ENCODE peak calls at places on chromosome 13, in seven cellular contexts. J is omental fat pad; Q is thoracic aorta; L is T follicular helper cell; W is H54; R is stimulated activated CD4-positive, alpha-beta T cell treated with anti-CD3 and anti-CD28 coated beads, Interleukin-2, amount 100 ng/mL, for 24 hours; F is CD4-positive, alpha-beta T cell. Y is an unnamed sample.

GRCh38 chr13:30027569-30028455 is 177.4 kb upstream of the UBL3 start:
- DNase-seq in R (no peak), F (no peak), W (no peak), Q (no peak), L (no peak), J (no peak), Y (no peak)

GRCh38 chr13:21238267-21238666 is 61.8 kb downstream of the MRPL57 start:
- DNase-seq in Q (no peak), F (no peak), W (no peak), J (no peak), L (no peak), R (no peak), Y (no peak)

GRCh38 chr13:112657850-112658445 is 31.9 kb upstream of the ATP11A start:
- DNase-seq in F (no peak), R (no peak), Q (no peak), W (no peak), J (no peak), L (no peak), Y (no peak)

GRCh38 chr13:104314926-104315535 is 1248.8 kb upstream of the SLC10A2 start:
- DNase-seq in Q (no peak), W (no peak), R (no peak), L (no peak), J (no peak), F (no peak), Y (no peak)

GRCh38 chr13:36154567-36155231 is 23.5 kb upstream of the DCLK1 start:
- DNase-seq in L (no peak), F (no peak), R (no peak), J (no peak), W (no peak), Q (no peak), Y (no peak)

GRCh38 chr13:48456546-48456945 is 43.6 kb upstream of the LPAR6 start:
- DNase-seq in W (no peak), F (no peak), R (no peak), Q (no peak), L (no peak), J (no peak), Y (no peak)

GRCh38 chr13:67120872-67121531 is 109.1 kb downstream of the PCDH9 start:
- DNase-seq in Q (no peak), J (no peak), R (no peak), L (no peak), W (no peak), F (no peak), Y (no peak)

GRCh38 chr13:110206170-110206569 is 100.8 kb downstream of the COL4A1 start:
- DNase-seq in L (no peak), F (no peak), W (no peak), Q (no peak), J (no peak), R (no peak), Y (no peak)

GRCh38 chr13:44903596-44903995 is 85.7 kb downstream of the NUFIP1 start:
- DNase-seq in Q (peak; percentile 22), L (no peak), R (no peak), J (no peak), F (no peak), W (no peak), Y (no peak)

GRCh38 chr13:44732503-44733098 is 156.5 kb upstream of the TSC22D1 start:
- DNase-seq in L (no peak), W (no peak), Q (no peak), J (no peak), F (no peak), R (no peak), Y (no peak)

GRCh38 chr13:109394311-109394988 is 391.9 kb downstream of the IRS2 start:
- DNase-seq in Q (no peak), L (no peak), J (no peak), W (no peak), F (no peak), R (no peak), Y (no peak)

GRCh38 chr13:30806784-30807183 is 71.4 kb downstream of the ALOX5AP start:
- DNase-seq in J (no peak), R (no peak), F (no peak), W (no peak), L (no peak), Q (no peak), Y (no peak)

GRCh38 chr13:76991432-76991795 is 467 bp upstream of the CLN5 start:
- DNase-seq in F (peak; percentile 52), J (no peak), W (no peak), L (peak; percentile 55), R (peak; percentile 70), Q (peak; percentile 15), Y (peak; percentile 48)

GRCh38 chr13:51599444-51600176 is 15.3 kb downstream of the WDFY2 start:
- DNase-seq in W (no peak), F (no peak), J (no peak), Q (no peak), R (no peak), L (no peak), Y (no peak)

GRCh38 chr13:48976677-48977625 is 1.2 kb downstream of the FNDC3A start:
- DNase-seq in J (no peak), R (no peak), F (no peak), W (no peak), L (no peak), Q (no peak), Y (no peak)

GRCh38 chr13:51292000-51292550 is 47.4 kb upstream of the SERPINE3 start:
- DNase-seq in L (no peak), R (no peak), J (no peak), Q (no peak), W (no peak), F (no peak), Y (no peak)

GRCh38 chr13:40505196-40505595 is 161.2 kb downstream of the FOXO1 start:
- DNase-seq in Q (no peak), L (no peak), W (no peak), J (no peak), R (no peak), F (no peak), Y (no peak)

Y was measured in effector CD8-positive, alpha-beta T cell.